ENCODE peak calls at places on chromosomes 5 and 9, in four cellular contexts. One of them, this sample, is unnamed.
A peak's percentile ranks its signal among the peaks of the same experiment; 100 is the strongest.

GRCh38 chr5:172123269-172123692 is 64.7 kb downstream of the STK10 start:
- DNase-seq in SK-N-SH: peak; percentile 55
- DNase-seq in progenitor cell of endocrine pancreas: no peak
- DNase-seq in breast epithelium: no peak
- DNase-seq in this sample: no peak

GRCh38 chr5:24644757-24645156 is at the start of gene CDH10:
- DNase-seq in progenitor cell of endocrine pancreas: peak; percentile 32
- DNase-seq in SK-N-SH: no peak
- DNase-seq in breast epithelium: no peak
- DNase-seq in this sample: no peak

GRCh38 chr9:114259800-114260523 is 62.9 kb upstream of the ORM1 start:
- DNase-seq in SK-N-SH: peak; percentile 92
- DNase-seq in progenitor cell of endocrine pancreas: no peak
- DNase-seq in breast epithelium: no peak
- DNase-seq in this sample: no peak

GRCh38 chr5:112581811-112582320 is 155.8 kb upstream of the APC start:
- DNase-seq in SK-N-SH: no peak
- DNase-seq in breast epithelium: no peak
- DNase-seq in progenitor cell of endocrine pancreas: no peak
- DNase-seq in this sample: no peak

GRCh38 chr9:110752766-110753165 is 84.2 kb downstream of the MUSK start:
- DNase-seq in SK-N-SH: no peak
- DNase-seq in breast epithelium: no peak
- DNase-seq in progenitor cell of endocrine pancreas: no peak
- DNase-seq in this sample: no peak

GRCh38 chr5:54296386-54296785 is 14.0 kb downstream of the ARL15 start:
- DNase-seq in breast epithelium: peak; percentile 55
- DNase-seq in SK-N-SH: no peak
- DNase-seq in progenitor cell of endocrine pancreas: no peak
- DNase-seq in this sample: no peak

GRCh38 chr5:92283521-92283920 is 900.4 kb upstream of the ARRDC3 start:
- DNase-seq in SK-N-SH: no peak
- DNase-seq in breast epithelium: no peak
- DNase-seq in progenitor cell of endocrine pancreas: no peak
- DNase-seq in this sample: no peak

GRCh38 chr5:1792842-1793266 is 6.8 kb downstream of the MRPL36 start:
- DNase-seq in SK-N-SH: no peak
- DNase-seq in progenitor cell of endocrine pancreas: no peak
- DNase-seq in breast epithelium: peak; percentile 28
- DNase-seq in this sample: no peak

GRCh38 chr5:38433160-38433861 is 123.1 kb downstream of the LIFR start:
- DNase-seq in progenitor cell of endocrine pancreas: no peak
- DNase-seq in breast epithelium: no peak
- DNase-seq in SK-N-SH: no peak
- DNase-seq in this sample: no peak
- TF ChIP-seq CTCF in progenitor cell of endocrine pancreas: no peak
- TF ChIP-seq CTCF in breast epithelium: no peak
- TF ChIP-seq CTCF in SK-N-SH: no peak
- TF ChIP-seq CTCF in this sample: no peak

GRCh38 chr9:129174724-129175514 is 3.1 kb downstream of the IER5L start:
- DNase-seq in breast epithelium: peak; percentile 86
- DNase-seq in SK-N-SH: peak; percentile 88
- DNase-seq in progenitor cell of endocrine pancreas: peak; percentile 44
- DNase-seq in this sample: no peak
- TF ChIP-seq CTCF in breast epithelium: no peak
- TF ChIP-seq CTCF in SK-N-SH: peak; percentile 31
- TF ChIP-seq CTCF in progenitor cell of endocrine pancreas: no peak
- TF ChIP-seq CTCF in this sample: no peak

DNA sequence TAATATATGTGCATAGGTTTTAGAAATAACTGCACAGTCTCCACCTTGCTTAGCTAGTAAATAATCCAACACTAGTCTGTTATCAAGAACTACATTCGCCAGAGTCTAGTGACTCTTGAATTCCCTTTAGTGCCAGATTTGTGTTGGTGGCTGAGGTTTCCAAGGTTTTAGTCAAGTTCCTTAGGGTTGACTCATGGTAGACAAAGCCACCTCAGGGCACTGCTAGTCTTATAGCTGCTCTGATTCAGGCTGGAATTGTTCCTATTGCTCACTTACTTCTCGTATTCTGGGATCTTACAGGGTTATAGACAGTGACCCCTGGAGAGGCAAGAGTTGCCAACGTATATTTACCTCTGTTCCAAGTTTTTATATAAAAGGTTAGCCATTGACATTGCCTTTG is 1369.8 kb upstream of the CDH9 start:
- DNase-seq in progenitor cell of endocrine pancreas: no peak
- DNase-seq in breast epithelium: no peak
- DNase-seq in SK-N-SH: no peak
- DNase-seq in this sample: no peak
- TF ChIP-seq CTCF in progenitor cell of endocrine pancreas: no peak
- TF ChIP-seq CTCF in breast epithelium: no peak
- TF ChIP-seq CTCF in SK-N-SH: no peak
- TF ChIP-seq CTCF in this sample: no peak

GRCh38 chr5:154654484-154655375 is 100.4 kb upstream of the LARP1 start:
- DNase-seq in SK-N-SH: no peak
- DNase-seq in breast epithelium: no peak
- DNase-seq in progenitor cell of endocrine pancreas: no peak
- DNase-seq in this sample: no peak

GRCh38 chr5:154648706-154649105 is 106.5 kb upstream of the LARP1 start:
- DNase-seq in breast epithelium: no peak
- DNase-seq in progenitor cell of endocrine pancreas: no peak
- DNase-seq in SK-N-SH: no peak
- DNase-seq in this sample: no peak

GRCh38 chr5:154653418-154653763 is 101.8 kb upstream of the LARP1 start:
- DNase-seq in breast epithelium: no peak
- DNase-seq in SK-N-SH: no peak
- DNase-seq in progenitor cell of endocrine pancreas: no peak
- DNase-seq in this sample: no peak

GRCh38 chr5:154653764-154654483 is 101.3 kb upstream of the LARP1 start:
- DNase-seq in breast epithelium: no peak
- DNase-seq in progenitor cell of endocrine pancreas: no peak
- DNase-seq in SK-N-SH: peak; percentile 80
- DNase-seq in this sample: no peak

GRCh38 chr5:154652746-154653417 is 102.3 kb upstream of the LARP1 start:
- DNase-seq in SK-N-SH: no peak
- DNase-seq in progenitor cell of endocrine pancreas: no peak
- DNase-seq in breast epithelium: no peak
- DNase-seq in this sample: no peak
- TF ChIP-seq CTCF in SK-N-SH: no peak
- TF ChIP-seq CTCF in progenitor cell of endocrine pancreas: no peak
- TF ChIP-seq CTCF in breast epithelium: no peak
- TF ChIP-seq CTCF in this sample: no peak

This sample was measured in omental fat pad.